ENCODE peak calls at places on chromosomes 7 and 10, in nine cellular contexts. Y is adrenal gland, D is ovary, G is prostate gland, T is NB4, A is A549, J is H54, I is heart left ventricle, L is HCT116. E is an unnamed sample.

GRCh38 chr10:43078986-43079273 is 2.1 kb downstream of the RET start:
- DNase-seq in Y (no peak), D (no peak), G (no peak), T (peak), A (peak), J (peak), I (peak), L (no peak), E (peak)

GRCh38 chr10:43047288-43047970 is 29.4 kb upstream of the RET start:
- DNase-seq in Y (no peak), D (peak), G (no peak), T (no peak), A (no peak), J (no peak), I (no peak), L (no peak), E (no peak)

GRCh38 chr10:72889391-72889831 is 4.1 kb upstream of the OIT3 start:
- DNase-seq in Y (no peak), D (no peak), G (peak), T (no peak), A (no peak), J (no peak), I (no peak), L (no peak), E (no peak)

GRCh38 chr10:79984851-79985250 is 35.9 kb upstream of the SFTPD start:
- DNase-seq in Y (no peak), D (no peak), G (no peak), T (no peak), A (no peak), J (no peak), I (no peak), L (peak), E (no peak)

GRCh38 chr10:122348512-122348911 is 26.0 kb upstream of the PLEKHA1 start:
- DNase-seq in Y (no peak), D (no peak), G (no peak), T (no peak), A (no peak), J (no peak), I (no peak), L (no peak), E (no peak)

GRCh38 chr7:110296321-110296720 is 794.6 kb upstream of the LRRN3 start:
- DNase-seq in Y (no peak), D (no peak), G (no peak), T (no peak), A (no peak), J (no peak), I (no peak), L (no peak), E (no peak)

GRCh38 chr7:17965600-17965999 is 25.3 kb upstream of the SNX13 start:
- DNase-seq in Y (no peak), D (no peak), G (no peak), T (no peak), A (no peak), J (no peak), I (no peak), L (no peak), E (no peak)

GRCh38 chr10:35394411-35394851 is 58.1 kb downstream of the CCNY start:
- DNase-seq in Y (no peak), D (no peak), G (no peak), T (no peak), A (no peak), J (no peak), I (no peak), L (no peak), E (no peak)

GRCh38 chr7:79998343-79998742 is 136.3 kb upstream of the GNAI1 start:
- DNase-seq in Y (no peak), D (no peak), G (no peak), T (no peak), A (no peak), J (no peak), I (no peak), L (no peak), E (no peak)

GRCh38 chr10:73902351-73902750 is 8.6 kb upstream of the PLAU start:
- DNase-seq in Y (no peak), D (no peak), G (no peak), T (peak), A (no peak), J (no peak), I (no peak), L (no peak), E (no peak)

GRCh38 chr7:50534690-50535290 is 30.4 kb downstream of the DDC start:
- DNase-seq in Y (peak), D (no peak), G (no peak), T (peak), A (peak), J (peak), I (no peak), L (peak), E (no peak)

GRCh38 chr10:27225011-27225590 is 15.5 kb downstream of the ACBD5 start:
- DNase-seq in Y (no peak), D (no peak), G (no peak), T (no peak), A (no peak), J (no peak), I (no peak), L (no peak), E (no peak)

GRCh38 chr7:130276796-130277762 is 10.4 kb downstream of the CPA2 start:
- DNase-seq in Y (no peak), D (no peak), G (no peak), T (no peak), A (no peak), J (no peak), I (no peak), L (no peak), E (no peak)

GRCh38 chr10:115125505-115125904 is 32.3 kb downstream of the ATRNL1 start:
- DNase-seq in Y (no peak), D (no peak), G (no peak), T (no peak), A (no peak), J (no peak), I (no peak), L (no peak), E (no peak)

GRCh38 chr10:119724630-119725549 is 960 bp upstream of the INPP5F start:
- DNase-seq in Y (peak), D (no peak), G (no peak), T (peak), A (no peak), J (no peak), I (no peak), L (no peak), E (no peak)

GRCh38 chr7:133369130-133369529 is 116.3 kb downstream of the EXOC4 start:
- DNase-seq in Y (no peak), D (no peak), G (no peak), T (no peak), A (no peak), J (no peak), I (no peak), L (no peak), E (no peak)

GRCh38 chr7:116805100-116805544 is 57.3 kb upstream of the CAPZA2 start:
- DNase-seq in Y (no peak), D (no peak), G (no peak), T (peak), A (no peak), J (no peak), I (peak), L (no peak), E (no peak)

GRCh38 chr10:74208081-74208480 is 57.1 kb downstream of the ADK start:
- DNase-seq in Y (no peak), D (no peak), G (no peak), T (no peak), A (no peak), J (no peak), I (no peak), L (no peak), E (no peak)

GRCh38 chr10:34160595-34160994 is 654.5 kb downstream of the PARD3 start:
- DNase-seq in Y (no peak), D (no peak), G (no peak), T (no peak), A (no peak), J (no peak), I (no peak), L (no peak), E (no peak)

GRCh38 chr10:114083040-114083439 is 39.4 kb downstream of the ADRB1 start:
- DNase-seq in Y (no peak), D (no peak), G (no peak), T (no peak), A (no peak), J (no peak), I (no peak), L (no peak), E (peak)

GRCh38 chr7:24113506-24113905 is 170.5 kb upstream of the NPY start:
- DNase-seq in Y (no peak), D (no peak), G (no peak), T (no peak), A (no peak), J (no peak), I (no peak), L (no peak), E (no peak)

GRCh38 chr7:91945476-91945875 is 4.8 kb downstream of the AKAP9 start:
- DNase-seq in Y (peak), D (no peak), G (no peak), T (peak), A (peak), J (no peak), I (no peak), L (no peak), E (no peak)

GRCh38 chr10:22245567-22245966 is 27.8 kb upstream of the EBLN1 start:
- DNase-seq in Y (no peak), D (no peak), G (no peak), T (no peak), A (no peak), J (peak), I (no peak), L (no peak), E (no peak)

GRCh38 chr10:12807096-12807755 is 194.3 kb downstream of the CCDC3 start:
- DNase-seq in Y (no peak), D (no peak), G (no peak), T (no peak), A (no peak), J (no peak), I (no peak), L (no peak), E (no peak)

GRCh38 chr10:44962870-44963738 is 3.5 kb downstream of the RASSF4 start:
- DNase-seq in Y (no peak), D (no peak), G (no peak), T (peak), A (no peak), J (no peak), I (no peak), L (no peak), E (no peak)

GRCh38 chr7:90599038-90599437 is 2.9 kb downstream of the CDK14 start:
- DNase-seq in Y (no peak), D (no peak), G (no peak), T (peak), A (no peak), J (no peak), I (no peak), L (no peak), E (no peak)

GRCh38 chr10:5895804-5896203 is 5.8 kb downstream of the FBH1 start:
- DNase-seq in Y (no peak), D (no peak), G (no peak), T (no peak), A (no peak), J (no peak), I (no peak), L (no peak), E (no peak)

GRCh38 chr10:58431903-58432302 is 46.7 kb downstream of the TFAM start:
- DNase-seq in Y (no peak), D (no peak), G (no peak), T (no peak), A (no peak), J (no peak), I (no peak), L (no peak), E (no peak)

GRCh38 chr7:128322040-128322643 is 21.6 kb downstream of the RBM28 start:
- DNase-seq in Y (no peak), D (no peak), G (no peak), T (peak), A (no peak), J (no peak), I (no peak), L (no peak), E (no peak)

GRCh38 chr10:117221156-117221711 is 19.7 kb upstream of the SLC18A2 start:
- DNase-seq in Y (no peak), D (no peak), G (no peak), T (peak), A (peak), J (peak), I (no peak), L (peak), E (no peak)

GRCh38 chr7:65750511-65751344 is 122.1 kb upstream of the VKORC1L1 start:
- DNase-seq in Y (peak), D (peak), G (peak), T (peak), A (peak), J (peak), I (peak), L (peak), E (peak)
- TF ChIP-seq POLR2A in Y (peak), D (peak), G (peak), T (peak), A (peak), J (peak), I (peak), L (peak), E (no peak)

GRCh38 chr7:22127835-22128527 is 182.3 kb upstream of the CDCA7L start:
- DNase-seq in Y (no peak), D (no peak), G (no peak), T (no peak), A (no peak), J (no peak), I (no peak), L (no peak), E (no peak)
- TF ChIP-seq POLR2A in Y (no peak), D (no peak), G (no peak), T (no peak), A (no peak), J (no peak), I (no peak), L (no peak), E (no peak)

GRCh38 chr10:101570764-101571572 is 17.1 kb downstream of the POLL start:
- DNase-seq in Y (no peak), D (peak), G (no peak), T (peak), A (no peak), J (peak), I (no peak), L (no peak), E (peak)
- TF ChIP-seq POLR2A in Y (no peak), D (no peak), G (no peak), T (no peak), A (peak), J (no peak), I (no peak), L (no peak), E (no peak)

DNA sequence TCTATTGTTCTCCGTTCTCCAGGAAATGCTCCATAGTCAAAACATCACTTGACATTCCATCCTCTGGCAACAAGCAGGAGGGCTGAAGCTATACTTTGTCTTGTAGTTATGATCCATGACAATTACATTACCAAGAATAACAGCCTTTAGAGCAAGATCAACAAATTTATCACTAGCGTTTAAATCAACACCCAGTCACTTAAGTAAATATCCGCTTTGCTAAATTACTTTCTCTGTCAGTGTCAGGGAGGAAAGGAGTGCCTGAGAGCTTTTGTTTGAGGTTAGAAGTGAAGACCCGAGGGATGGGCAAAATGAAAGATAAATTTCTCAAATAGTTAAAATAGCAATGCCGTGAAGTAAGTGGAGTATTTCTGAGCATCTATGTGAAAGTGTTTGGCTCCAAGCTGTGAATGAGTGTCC is 236.1 kb upstream of the BMPER start:
- DNase-seq in Y (no peak), D (no peak), G (no peak), T (no peak), A (no peak), J (no peak), I (no peak), L (no peak), E (no peak)
- TF ChIP-seq POLR2A in Y (no peak), D (no peak), G (no peak), T (no peak), A (no peak), J (no peak), I (no peak), L (no peak), E (no peak)

GRCh38 chr7:33062782-33063443 is 337 bp upstream of the NT5C3A start:
- DNase-seq in Y (peak), D (peak), G (peak), T (peak), A (peak), J (peak), I (peak), L (peak), E (peak)
- TF ChIP-seq POLR2A in Y (peak), D (peak), G (peak), T (peak), A (peak), J (peak), I (peak), L (peak), E (peak)

E was measured in testis.